ENCODE peak calls at places on chromosomes 5 and 9, in six cellular contexts. S, X, J, Y, H and Q are unnamed samples.

GRCh38 chr9:110179734-110180133 is 28.2 kb downstream of the C9orf152 start:
- DNase-seq in S (no peak), X (no peak), J (peak), Y (no peak), H (no peak), Q (no peak)

GRCh38 chr5:66080664-66081063 is 63.4 kb upstream of the SREK1 start:
- DNase-seq in S (no peak), X (no peak), J (no peak), Y (no peak), H (no peak), Q (no peak)

GRCh38 chr9:95138474-95138873 is 179.0 kb downstream of the FANCC start:
- DNase-seq in S (no peak), X (no peak), J (no peak), Y (no peak), H (no peak), Q (peak)

GRCh38 chr5:165642366-165642765 is 2136.9 kb downstream of the MAT2B start:
- DNase-seq in S (no peak), X (no peak), J (no peak), Y (no peak), H (no peak), Q (no peak)

GRCh38 chr5:42944989-42945388 is 95.1 kb downstream of the ANXA2R start:
- DNase-seq in S (no peak), X (no peak), J (peak), Y (no peak), H (no peak), Q (no peak)

GRCh38 chr5:142697356-142697807 is 11.5 kb upstream of the FGF1 start:
- DNase-seq in S (no peak), X (no peak), J (no peak), Y (no peak), H (peak), Q (no peak)

GRCh38 chr9:87464110-87464991 is 33.3 kb upstream of the DAPK1 start:
- DNase-seq in S (no peak), X (no peak), J (no peak), Y (no peak), H (no peak), Q (no peak)

GRCh38 chr9:110251212-110251611 is 5.1 kb downstream of the TXN start:
- DNase-seq in S (no peak), X (no peak), J (no peak), Y (no peak), H (no peak), Q (no peak)

GRCh38 chr5:79189439-79190234 is 46.3 kb upstream of the JMY start:
- DNase-seq in S (no peak), X (no peak), J (no peak), Y (no peak), H (no peak), Q (no peak)

GRCh38 chr5:84729326-84729725 is 344.6 kb upstream of the EDIL3 start:
- DNase-seq in S (no peak), X (no peak), J (no peak), Y (no peak), H (no peak), Q (no peak)

GRCh38 chr9:98253563-98253962 is 1.9 kb downstream of the TBC1D2 start:
- DNase-seq in S (no peak), X (no peak), J (no peak), Y (no peak), H (no peak), Q (no peak)

GRCh38 chr9:72362118-72362531 is 2.9 kb downstream of the ZFAND5 start:
- DNase-seq in S (no peak), X (no peak), J (no peak), Y (no peak), H (no peak), Q (no peak)

GRCh38 chr5:29498412-29498811 is 1695.1 kb upstream of the CDH6 start:
- DNase-seq in S (no peak), X (no peak), J (no peak), Y (no peak), H (no peak), Q (no peak)

GRCh38 chr9:93520523-93520922 is 55.9 kb upstream of the PHF2 start:
- DNase-seq in S (no peak), X (no peak), J (no peak), Y (no peak), H (no peak), Q (no peak)

GRCh38 chr5:1471997-1472963 is 27.0 kb upstream of the SLC6A3 start:
- DNase-seq in S (no peak), X (no peak), J (no peak), Y (no peak), H (peak), Q (no peak)

GRCh38 chr9:108622467-108622866 is 233.3 kb downstream of the ACTL7B start:
- DNase-seq in S (no peak), X (no peak), J (no peak), Y (no peak), H (no peak), Q (no peak)

GRCh38 chr5:132901730-132902129 is 28.3 kb downstream of the LEAP2 start:
- DNase-seq in S (no peak), X (no peak), J (no peak), Y (no peak), H (no peak), Q (no peak)

DNA sequence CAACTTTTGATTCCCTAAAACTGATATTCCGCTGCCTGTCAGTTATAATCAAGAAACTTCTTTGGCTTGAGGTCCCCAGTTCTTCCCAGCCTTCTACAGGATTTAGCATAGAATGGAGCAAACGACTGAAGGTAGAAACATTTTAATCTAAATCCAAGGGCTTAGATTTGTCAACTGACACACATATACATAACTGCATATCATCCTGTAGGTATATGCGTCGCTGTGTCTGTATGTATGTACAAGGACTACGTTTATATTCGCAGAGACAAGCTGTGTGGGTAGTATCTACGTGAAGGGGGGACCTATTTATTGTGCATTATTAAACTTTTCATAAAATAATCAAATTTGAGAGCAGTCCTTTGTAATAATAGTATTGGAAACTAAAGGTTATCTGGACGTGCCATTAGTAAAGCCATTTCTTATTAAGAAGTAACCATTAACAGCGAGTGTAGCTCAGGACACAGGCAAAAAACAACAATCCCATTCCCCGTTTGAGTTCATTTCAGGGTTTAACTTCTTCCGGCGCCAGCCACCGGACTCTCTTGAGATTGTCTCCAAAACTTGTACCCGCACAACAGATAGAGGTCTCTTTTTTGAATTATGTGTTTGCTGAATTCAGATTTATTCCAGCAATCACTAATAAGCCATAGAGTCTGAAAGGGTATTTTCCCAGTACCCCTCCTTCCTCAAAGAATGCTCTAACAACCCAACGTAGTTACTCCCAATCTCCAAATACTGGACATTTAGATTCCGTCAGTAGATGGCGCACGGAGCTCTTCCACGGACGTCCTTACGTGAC is 2.1 kb upstream of the MLLT3 start:
- DNase-seq in S (peak), X (peak), J (peak), Y (peak), H (peak), Q (peak)
- TF ChIP-seq POLR2A in S (no peak), X (no peak), J (no peak), Y (no peak), H (no peak), Q (no peak)

DNA sequence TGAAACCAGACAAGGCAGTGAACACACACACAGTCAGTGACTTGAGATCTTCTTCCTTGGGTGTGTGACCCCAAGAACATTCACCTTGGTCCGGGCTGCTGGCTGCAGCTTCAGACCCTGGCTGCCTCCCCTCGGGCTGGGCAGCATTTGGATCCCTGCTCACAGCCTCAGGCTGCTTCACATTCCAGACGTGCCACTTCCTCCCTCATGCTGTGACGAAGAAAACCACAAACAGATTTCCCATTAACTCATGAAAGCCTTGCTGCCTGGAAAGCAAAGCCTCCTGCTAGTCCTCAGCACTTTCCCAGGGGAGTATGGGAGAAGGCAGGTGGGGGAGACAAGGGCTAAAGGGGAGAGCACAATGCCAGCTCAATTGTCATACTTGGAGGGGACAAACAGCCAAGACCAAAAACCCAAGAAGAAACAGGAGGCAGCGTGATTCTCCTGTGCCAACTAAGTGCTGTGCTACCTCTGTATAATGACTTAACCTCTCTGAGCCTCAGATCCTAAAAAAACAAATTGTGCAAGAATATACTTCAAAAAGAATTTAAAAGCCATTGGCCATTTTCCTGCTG is 594.6 kb upstream of the BRINP1 start:
- DNase-seq in S (no peak), X (no peak), J (peak), Y (no peak), H (no peak), Q (no peak)
- TF ChIP-seq POLR2A in S (no peak), X (no peak), J (no peak), Y (no peak), H (no peak), Q (no peak)

GRCh38 chr9:136857606-136858412 is 5.7 kb downstream of the MAMDC4 start:
- DNase-seq in S (peak), X (peak), J (no peak), Y (peak), H (no peak), Q (peak)
- TF ChIP-seq POLR2A in S (no peak), X (no peak), J (no peak), Y (peak), H (no peak), Q (no peak)

DNA sequence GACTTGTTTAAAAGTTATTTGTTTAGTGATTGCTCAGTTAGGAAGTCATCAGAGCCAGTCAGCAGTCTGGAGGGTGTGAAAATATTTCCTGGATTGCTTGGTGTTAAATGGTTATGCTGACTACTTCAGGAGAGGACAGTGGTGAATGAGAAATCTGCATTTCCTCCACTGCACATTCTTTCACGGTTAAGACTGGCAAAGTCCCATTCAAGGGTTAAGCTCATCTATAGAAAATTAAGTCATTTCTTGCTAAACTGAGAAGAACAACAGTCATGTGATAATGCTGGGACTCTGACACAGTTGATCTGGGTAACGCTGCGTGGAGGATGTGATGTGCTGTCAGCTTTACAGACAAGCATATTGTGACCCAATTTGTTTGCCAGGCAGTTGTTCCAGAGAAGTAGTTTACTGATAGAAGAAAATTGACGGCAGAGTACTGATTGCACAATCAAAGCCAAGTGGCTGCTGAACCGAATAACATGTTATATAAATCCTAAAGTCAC is 80.4 kb downstream of the GRAMD2B start:
- DNase-seq in S (no peak), X (no peak), J (no peak), Y (no peak), H (peak), Q (peak)
- TF ChIP-seq POLR2A in S (no peak), X (no peak), J (no peak), Y (no peak), H (no peak), Q (no peak)

DNA sequence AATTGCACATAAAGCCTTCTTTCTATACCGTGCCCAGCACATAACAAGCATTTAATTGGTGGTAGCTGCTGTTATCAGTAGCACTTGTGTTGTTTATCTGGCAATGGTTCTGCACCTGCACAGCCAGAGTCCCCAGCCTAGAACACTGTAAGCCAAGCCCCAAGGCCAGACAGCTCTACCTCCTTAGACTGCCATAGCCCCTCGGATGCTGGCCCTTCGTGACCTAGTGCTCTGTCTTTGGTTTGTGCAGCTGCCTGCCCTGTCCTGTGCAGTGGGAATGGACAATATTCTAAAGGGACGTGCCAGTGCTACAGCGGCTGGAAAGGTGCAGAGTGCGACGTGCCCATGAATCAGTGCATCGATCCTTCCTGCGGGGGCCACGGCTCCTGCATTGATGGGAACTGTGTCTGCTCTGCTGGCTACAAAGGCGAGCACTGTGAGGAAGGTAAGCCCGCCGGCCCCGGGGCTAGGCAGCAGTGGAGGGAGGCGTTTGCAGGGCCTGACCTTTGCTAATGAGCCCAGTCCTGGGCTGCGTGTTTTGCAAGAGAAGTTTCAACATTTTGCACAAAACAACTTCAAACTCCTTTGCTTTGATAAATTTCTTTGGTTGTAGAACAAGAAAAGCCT is 173.3 kb upstream of the WWC1 start:
- DNase-seq in S (no peak), X (no peak), J (no peak), Y (no peak), H (no peak), Q (no peak)
- TF ChIP-seq POLR2A in S (no peak), X (no peak), J (no peak), Y (no peak), H (no peak), Q (no peak)